ENCODE peak calls at places on chromosome 7, in ten cellular contexts. F, Z, Q, M, Y, S, V, G, U and W are unnamed samples.

GRCh38 chr7:41256186-41256945 is 446.5 kb downstream of the INHBA start:
- DNase-seq in F (no peak), Z (no peak), Q (no peak), M (no peak), Y (no peak), S (no peak), V (no peak), G (no peak), U (peak), W (no peak)

GRCh38 chr7:87316846-87317545 is 28.5 kb upstream of the CROT start:
- DNase-seq in F (no peak), Z (no peak), Q (no peak), M (no peak), Y (no peak), S (no peak), V (peak), G (peak), U (peak), W (no peak)

GRCh38 chr7:121034929-121035328 is 46.4 kb downstream of the CPED1 start:
- DNase-seq in F (no peak), Z (no peak), Q (no peak), M (no peak), Y (no peak), S (no peak), V (no peak), G (no peak), U (no peak), W (no peak)

GRCh38 chr7:3991771-3992231 is 690.3 kb upstream of the FOXK1 start:
- DNase-seq in F (no peak), Z (no peak), Q (no peak), M (no peak), Y (no peak), S (no peak), V (no peak), G (no peak), U (no peak), W (no peak)

GRCh38 chr7:26188291-26188999 is 12.1 kb downstream of the HNRNPA2B1 start:
- DNase-seq in F (no peak), Z (no peak), Q (no peak), M (no peak), Y (no peak), S (no peak), V (no peak), G (no peak), U (no peak), W (no peak)

GRCh38 chr7:108592633-108593277 is 23.1 kb downstream of the DNAJB9 start:
- DNase-seq in F (peak), Z (no peak), Q (no peak), M (peak), Y (no peak), S (no peak), V (no peak), G (no peak), U (no peak), W (no peak)

GRCh38 chr7:99165816-99166215 is 21.9 kb upstream of the SMURF1 start:
- DNase-seq in F (no peak), Z (no peak), Q (no peak), M (no peak), Y (no peak), S (no peak), V (no peak), G (no peak), U (no peak), W (no peak)

GRCh38 chr7:133650487-133651292 is 397.8 kb downstream of the EXOC4 start:
- DNase-seq in F (no peak), Z (no peak), Q (no peak), M (no peak), Y (no peak), S (no peak), V (peak), G (no peak), U (peak), W (no peak)

GRCh38 chr7:112302566-112302965 is 96.1 kb downstream of the ZNF277 start:
- DNase-seq in F (no peak), Z (no peak), Q (no peak), M (no peak), Y (no peak), S (no peak), V (no peak), G (no peak), U (no peak), W (no peak)

GRCh38 chr7:2870471-2870941 is 26.4 kb upstream of the GNA12 start:
- DNase-seq in F (no peak), Z (peak), Q (peak), M (peak), Y (peak), S (no peak), V (no peak), G (no peak), U (peak), W (no peak)

GRCh38 chr7:27532256-27532783 is 130.4 kb downstream of the HIBADH start:
- DNase-seq in F (no peak), Z (no peak), Q (no peak), M (no peak), Y (no peak), S (no peak), V (no peak), G (peak), U (no peak), W (no peak)

GRCh38 chr7:33109758-33110238 is 594 bp upstream of the RP9 start:
- DNase-seq in F (peak), Z (peak), Q (no peak), M (peak), Y (no peak), S (no peak), V (no peak), G (no peak), U (peak), W (no peak)

GRCh38 chr7:86814980-86815379 is 171.3 kb downstream of the GRM3 start:
- DNase-seq in F (peak), Z (no peak), Q (no peak), M (peak), Y (no peak), S (no peak), V (no peak), G (no peak), U (peak), W (no peak)

GRCh38 chr7:35754741-35755140 is 46.1 kb upstream of the SEPTIN7 start:
- DNase-seq in F (no peak), Z (no peak), Q (no peak), M (no peak), Y (no peak), S (no peak), V (no peak), G (no peak), U (peak), W (no peak)

GRCh38 chr7:154841731-154842331 is 161.1 kb downstream of the PAXIP1 start:
- DNase-seq in F (peak), Z (no peak), Q (no peak), M (no peak), Y (no peak), S (no peak), V (no peak), G (no peak), U (no peak), W (no peak)

GRCh38 chr7:48424731-48425130 is 253.5 kb downstream of the ABCA13 start:
- DNase-seq in F (peak), Z (peak), Q (no peak), M (no peak), Y (no peak), S (no peak), V (no peak), G (no peak), U (peak), W (no peak)

GRCh38 chr7:774161-775109 is 47.4 kb upstream of the PRKAR1B start:
- DNase-seq in F (peak), Z (peak), Q (peak), M (peak), Y (no peak), S (peak), V (no peak), G (no peak), U (peak), W (peak)

GRCh38 chr7:26105206-26105605 is 46.8 kb upstream of the NFE2L3 start:
- DNase-seq in F (no peak), Z (no peak), Q (no peak), M (no peak), Y (no peak), S (no peak), V (no peak), G (no peak), U (no peak), W (no peak)

GRCh38 chr7:56107954-56108258 is 1.6 kb upstream of the CHCHD2 start:
- DNase-seq in F (no peak), Z (no peak), Q (no peak), M (no peak), Y (no peak), S (no peak), V (no peak), G (no peak), U (no peak), W (no peak)

GRCh38 chr7:42407828-42408227 is 170.8 kb upstream of the GLI3 start:
- DNase-seq in F (no peak), Z (no peak), Q (no peak), M (no peak), Y (no peak), S (no peak), V (no peak), G (no peak), U (peak), W (no peak)

GRCh38 chr7:132343196-132343595 is 233.1 kb downstream of the PLXNA4 start:
- DNase-seq in F (no peak), Z (no peak), Q (peak), M (no peak), Y (no peak), S (no peak), V (no peak), G (no peak), U (peak), W (no peak)

GRCh38 chr7:96825285-96825684 is 115.6 kb upstream of the SEM1 start:
- DNase-seq in F (no peak), Z (no peak), Q (no peak), M (no peak), Y (no peak), S (no peak), V (no peak), G (no peak), U (no peak), W (no peak)

GRCh38 chr7:2710901-2711551 is 23.0 kb downstream of the AMZ1 start:
- DNase-seq in F (no peak), Z (peak), Q (no peak), M (no peak), Y (no peak), S (peak), V (no peak), G (no peak), U (peak), W (peak)

GRCh38 chr7:105118612-105119600 is 104.9 kb downstream of the KMT2E start:
- DNase-seq in F (no peak), Z (no peak), Q (no peak), M (no peak), Y (no peak), S (no peak), V (no peak), G (no peak), U (no peak), W (no peak)

GRCh38 chr7:54932818-54933543 is 85.8 kb upstream of the EGFR start:
- DNase-seq in F (peak), Z (peak), Q (peak), M (peak), Y (no peak), S (no peak), V (peak), G (peak), U (peak), W (no peak)

GRCh38 chr7:77855371-77856083 is 57.0 kb downstream of the PHTF2 start:
- DNase-seq in F (no peak), Z (no peak), Q (no peak), M (peak), Y (no peak), S (no peak), V (no peak), G (no peak), U (peak), W (no peak)

GRCh38 chr7:5661941-5662340 is 119.5 kb downstream of the RNF216 start:
- DNase-seq in F (no peak), Z (no peak), Q (no peak), M (peak), Y (peak), S (peak), V (no peak), G (no peak), U (no peak), W (no peak)

GRCh38 chr7:149232362-149232761 is 7.1 kb upstream of the ZNF212 start:
- DNase-seq in F (no peak), Z (no peak), Q (no peak), M (no peak), Y (no peak), S (no peak), V (no peak), G (no peak), U (no peak), W (no peak)

GRCh38 chr7:2012981-2013380 is 219.8 kb downstream of the MAD1L1 start:
- DNase-seq in F (no peak), Z (no peak), Q (no peak), M (no peak), Y (no peak), S (no peak), V (no peak), G (no peak), U (peak), W (no peak)

GRCh38 chr7:148650232-148650858 is 48.4 kb upstream of the CUL1 start:
- DNase-seq in F (no peak), Z (no peak), Q (no peak), M (no peak), Y (no peak), S (no peak), V (no peak), G (peak), U (peak), W (no peak)

GRCh38 chr7:140209866-140210609 is 33.3 kb upstream of the KDM7A start:
- DNase-seq in F (no peak), Z (peak), Q (no peak), M (no peak), Y (no peak), S (no peak), V (no peak), G (no peak), U (no peak), W (peak)

GRCh38 chr7:131897016-131897789 is 340.8 kb upstream of the PODXL start:
- DNase-seq in F (no peak), Z (no peak), Q (no peak), M (no peak), Y (no peak), S (no peak), V (peak), G (no peak), U (peak), W (no peak)

GRCh38 chr7:45985902-45986301 is 64.8 kb upstream of the IGFBP3 start:
- DNase-seq in F (no peak), Z (no peak), Q (no peak), M (no peak), Y (no peak), S (no peak), V (peak), G (peak), U (peak), W (no peak)

GRCh38 chr7:30459591-30460245 is 18.9 kb downstream of the NOD1 start:
- DNase-seq in F (no peak), Z (no peak), Q (peak), M (no peak), Y (no peak), S (no peak), V (peak), G (peak), U (peak), W (no peak)

GRCh38 chr7:33774762-33775523 is 130.4 kb upstream of the BMPER start:
- DNase-seq in F (no peak), Z (no peak), Q (peak), M (no peak), Y (no peak), S (no peak), V (peak), G (peak), U (peak), W (no peak)

GRCh38 chr7:127245582-127245981 is 7.2 kb downstream of the GRM8 start:
- DNase-seq in F (no peak), Z (no peak), Q (no peak), M (no peak), Y (no peak), S (no peak), V (no peak), G (no peak), U (no peak), W (no peak)

GRCh38 chr7:150976529-150977381 is 1.4 kb downstream of the KCNH2 start:
- DNase-seq in F (no peak), Z (no peak), Q (no peak), M (no peak), Y (no peak), S (no peak), V (no peak), G (no peak), U (no peak), W (no peak)

GRCh38 chr7:53087274-53087673 is 51.8 kb downstream of the POM121L12 start:
- DNase-seq in F (no peak), Z (no peak), Q (no peak), M (no peak), Y (no peak), S (no peak), V (no peak), G (no peak), U (no peak), W (no peak)

GRCh38 chr7:271266-272107 is 18.5 kb upstream of the FOXL3 start:
- DNase-seq in F (no peak), Z (no peak), Q (no peak), M (no peak), Y (no peak), S (no peak), V (no peak), G (no peak), U (no peak), W (no peak)